ENCODE peak calls at places on chromosomes 11 and 22, in five cellular contexts. N is activated T-cell treated with anti-CD3 and anti-CD28 coated beads, Interleukin-2, amount 50 U/mL, for 24 hours; X is hypothalamus; F is stimulated activated CD8-positive, alpha-beta memory T cell treated with anti-CD3 and anti-CD28 coated beads, Interleukin-15, amount 100 ng/mL, for 4 hours; M is Caki2. S is an unnamed sample.

GRCh38 chr11:2576116-2576515 is 123.7 kb downstream of the KCNQ1OT1 start:
- DNase-seq in F (no peak), X (no peak), N (peak), M (no peak), S (no peak)

GRCh38 chr11:17423533-17424310 is 35.3 kb upstream of the KCNJ11 start:
- DNase-seq in F (no peak), N (no peak), M (peak), X (no peak), S (no peak)

GRCh38 chr11:101049123-101049522 is 80.5 kb downstream of the PGR start:
- DNase-seq in X (no peak), F (no peak), N (no peak), M (no peak), S (no peak)

GRCh38 chr11:116930177-116930576 is 92.8 kb upstream of the APOA1 start:
- DNase-seq in F (no peak), M (no peak), N (peak), X (no peak), S (peak)

GRCh38 chr11:12210200-12210599 is 99.8 kb downstream of the MICAL2 start:
- DNase-seq in X (no peak), F (no peak), N (no peak), M (no peak), S (no peak)

GRCh38 chr11:93984205-93984586 is 37.0 kb upstream of the HEPHL1 start:
- DNase-seq in X (no peak), M (no peak), N (no peak), F (no peak), S (no peak)

GRCh38 chr11:13183094-13183825 is 94.3 kb upstream of the BMAL1 start:
- DNase-seq in M (peak), X (no peak), N (no peak), F (no peak), S (no peak)

GRCh38 chr22:39152511-39153219 is at the start of gene CBX7:
- DNase-seq in M (peak), X (peak), F (peak), N (peak), S (peak)

GRCh38 chr22:33569547-33569946 is 350.7 kb downstream of the LARGE1 start:
- DNase-seq in N (no peak), M (no peak), F (no peak), X (no peak), S (no peak)

GRCh38 chr22:34886391-34886790 is 179.6 kb upstream of the ISX start:
- DNase-seq in X (no peak), N (no peak), F (no peak), M (no peak), S (no peak)